ENCODE peak calls at places on chromosome 9, in seven cellular contexts. A is heart right ventricle, M is adrenal gland, J is breast epithelium, O is GM23248, E is HepG2, P is ovary. R is an unnamed sample.

GRCh38 chr9:35686222-35687203 is 3.2 kb downstream of the TPM2 start:
- DNase-seq in A (peak; percentile 45), M (no peak), J (no peak), O (peak; percentile 78), E (no peak), P (no peak), R (no peak)

GRCh38 chr9:84271004-84271886 is 69.3 kb downstream of the SLC28A3 start:
- DNase-seq in A (peak; percentile 16), M (peak; percentile 42), J (no peak), O (peak; percentile 80), E (no peak), P (peak; percentile 35), R (no peak)

GRCh38 chr9:107246259-107247254 is 36.5 kb upstream of the RAD23B start:
- DNase-seq in A (no peak), M (no peak), J (no peak), O (peak; percentile 26), E (no peak), P (no peak), R (no peak)

GRCh38 chr9:37324691-37325490 is 97.6 kb upstream of the GRHPR start:
- DNase-seq in A (no peak), M (no peak), J (no peak), O (no peak), E (no peak), P (no peak), R (no peak)

GRCh38 chr9:136403915-136404800 is 4.2 kb upstream of the SNAPC4 start:
- DNase-seq in A (no peak), M (no peak), J (no peak), O (no peak), E (no peak), P (no peak), R (no peak)

GRCh38 chr9:83406901-83407300 is 131.3 kb downstream of the FRMD3 start:
- DNase-seq in A (no peak), M (peak; percentile 41), J (no peak), O (no peak), E (no peak), P (no peak), R (no peak)

GRCh38 chr9:93680445-93681315 is 104.3 kb downstream of the PHF2 start:
- DNase-seq in A (peak; percentile 3), M (no peak), J (peak; percentile 45), O (no peak), E (no peak), P (no peak), R (peak; percentile 42)

GRCh38 chr9:87479801-87480201 is 17.9 kb upstream of the DAPK1 start:
- DNase-seq in A (peak; percentile 29), M (peak; percentile 50), J (no peak), O (no peak), E (peak; percentile 50), P (no peak), R (no peak)

GRCh38 chr9:36288057-36288456 is 29.8 kb upstream of the GNE start:
- DNase-seq in A (no peak), M (no peak), J (no peak), O (no peak), E (no peak), P (no peak), R (no peak)

GRCh38 chr9:113566011-113566711 is 102.6 kb downstream of the RGS3 start:
- DNase-seq in A (no peak), M (no peak), J (peak; percentile 49), O (peak; percentile 43), E (no peak), P (peak; percentile 24), R (no peak)

GRCh38 chr9:134418354-134418753 is 92.1 kb downstream of the RXRA start:
- DNase-seq in A (peak; percentile 42), M (peak; percentile 86), J (no peak), O (no peak), E (no peak), P (no peak), R (no peak)

GRCh38 chr9:21153688-21154608 is 12.3 kb upstream of the IFNW1 start:
- DNase-seq in A (no peak), M (no peak), J (no peak), O (peak; percentile 39), E (no peak), P (no peak), R (no peak)

GRCh38 chr9:137127301-137128157 is 11.4 kb upstream of the GRIN1 start:
- DNase-seq in A (no peak), M (no peak), J (no peak), O (peak; percentile 41), E (peak; percentile 65), P (no peak), R (peak; percentile 40)

GRCh38 chr9:78677326-78677725 is 380.4 kb downstream of the PSAT1 start:
- DNase-seq in A (no peak), M (no peak), J (no peak), O (peak; percentile 77), E (no peak), P (no peak), R (no peak)

GRCh38 chr9:98329281-98329680 is 73.8 kb upstream of the TBC1D2 start:
- DNase-seq in A (no peak), M (no peak), J (no peak), O (peak; percentile 53), E (no peak), P (no peak), R (no peak)

GRCh38 chr9:27340876-27341540 is 44.1 kb upstream of the EQTN start:
- DNase-seq in A (no peak), M (no peak), J (no peak), O (no peak), E (no peak), P (no peak), R (no peak)

GRCh38 chr9:134671341-134672113 is 29.9 kb downstream of the COL5A1 start:
- DNase-seq in A (no peak), M (no peak), J (no peak), O (peak; percentile 52), E (no peak), P (peak; percentile 8), R (no peak)

GRCh38 chr9:132670359-132670815 is at the start of gene GTF3C4:
- DNase-seq in A (peak; percentile 86), M (peak; percentile 91), J (peak; percentile 82), O (peak; percentile 90), E (no peak), P (peak; percentile 92), R (peak; percentile 85)

GRCh38 chr9:111955048-111955447 is 58.4 kb downstream of the UGCG start:
- DNase-seq in A (no peak), M (no peak), J (no peak), O (no peak), E (no peak), P (no peak), R (no peak)

GRCh38 chr9:23220171-23220570 is 605.9 kb downstream of the ELAVL2 start:
- DNase-seq in A (no peak), M (no peak), J (no peak), O (no peak), E (no peak), P (no peak), R (no peak)

GRCh38 chr9:136773386-136774044 is 9.2 kb upstream of the LCN15 start:
- DNase-seq in A (no peak), M (no peak), J (no peak), O (peak; percentile 42), E (peak; percentile 41), P (no peak), R (no peak)

GRCh38 chr9:37951671-37952579 is 48.0 kb upstream of the SLC25A51 start:
- DNase-seq in A (no peak), M (peak; percentile 37), J (no peak), O (peak; percentile 26), E (peak; percentile 90), P (no peak), R (no peak)

GRCh38 chr9:6681957-6682501 is 36.5 kb upstream of the GLDC start:
- DNase-seq in A (no peak), M (no peak), J (no peak), O (peak; percentile 53), E (no peak), P (peak; percentile 40), R (no peak)

GRCh38 chr9:89810434-89810833 is 205.6 kb downstream of the GADD45G start:
- DNase-seq in A (no peak), M (no peak), J (no peak), O (no peak), E (no peak), P (no peak), R (no peak)

GRCh38 chr9:99357575-99357974 is 135.5 kb downstream of the SEC61B start:
- DNase-seq in A (peak; percentile 76), M (no peak), J (no peak), O (peak; percentile 79), E (no peak), P (no peak), R (no peak)

GRCh38 chr9:128106940-128107259 is 20.6 kb downstream of the PTGES2 start:
- DNase-seq in A (no peak), M (no peak), J (no peak), O (no peak), E (no peak), P (no peak), R (no peak)
- H3K36me3 ChIP-seq in A (peaks cover 76% of the 10 kb centered on the region), M (no peaks in the 10 kb centered on the region), J (peaks cover 8% of the 10 kb centered on the region), O (peaks cover 12% of the 10 kb centered on the region), E (peaks cover 43% of the 10 kb centered on the region), P (no peaks in the 10 kb centered on the region), R (peaks cover 50% of the 10 kb centered on the region)

DNA sequence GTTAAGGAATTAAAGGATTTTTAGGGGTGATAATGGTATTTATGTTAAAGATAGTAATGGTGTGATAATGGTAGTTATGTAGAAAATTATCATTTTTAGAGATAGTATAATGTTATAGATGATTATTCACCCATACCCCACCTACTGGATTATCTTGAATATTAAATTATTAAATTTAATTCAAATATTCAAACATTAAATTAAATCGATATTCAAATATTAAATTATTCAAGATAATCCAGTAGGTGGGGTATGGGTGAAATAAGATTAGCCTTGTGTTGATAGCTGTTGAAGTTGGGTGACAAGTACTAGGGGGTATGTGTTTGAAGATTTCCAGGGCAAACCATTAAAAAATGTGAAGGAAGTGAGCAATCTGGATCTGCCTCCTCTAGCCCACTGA is 15.6 kb downstream of the FAM219A start:
- DNase-seq in A (no peak), M (no peak), J (no peak), O (no peak), E (no peak), P (no peak), R (no peak)
- H3K4me1 ChIP-seq in A (peaks cover 87% of the 10 kb centered on the region), M (no peaks in the 10 kb centered on the region), J (no peaks in the 10 kb centered on the region), O (peaks cover 12% of the 10 kb centered on the region), E (peaks cover 10% of the 10 kb centered on the region), P (no peaks in the 10 kb centered on the region), R (peaks cover 8% of the 10 kb centered on the region)

DNA sequence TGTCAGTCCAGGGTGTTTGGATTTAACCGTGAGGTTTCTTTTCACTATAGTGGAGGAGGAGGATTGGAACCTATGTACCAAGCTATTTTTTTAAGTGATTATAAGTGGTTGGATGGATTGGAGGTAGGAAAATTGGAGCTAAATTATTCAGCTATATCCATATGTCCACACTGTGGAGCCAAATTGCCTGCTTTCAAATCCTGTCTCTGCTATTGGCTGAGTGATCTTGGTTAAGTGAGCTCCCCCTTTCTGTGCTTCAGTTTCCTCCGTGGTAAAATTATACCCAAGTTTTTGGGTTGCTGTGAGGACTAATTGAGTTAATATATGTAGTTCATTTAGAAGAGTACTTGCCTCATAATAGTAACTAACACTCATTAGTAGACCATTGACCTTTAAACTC is 2.5 kb downstream of the CENPP start:
- DNase-seq in A (no peak), M (no peak), J (no peak), O (peak; percentile 82), E (peak; percentile 28), P (no peak), R (no peak)
- H3K4me3 ChIP-seq in A (no peak overlapping the region), M (no peak overlapping the region), J (no peak overlapping the region), O (no peak overlapping the region), E (no peak overlapping the region), P (no peak overlapping the region), R (no peak overlapping the region)

DNA sequence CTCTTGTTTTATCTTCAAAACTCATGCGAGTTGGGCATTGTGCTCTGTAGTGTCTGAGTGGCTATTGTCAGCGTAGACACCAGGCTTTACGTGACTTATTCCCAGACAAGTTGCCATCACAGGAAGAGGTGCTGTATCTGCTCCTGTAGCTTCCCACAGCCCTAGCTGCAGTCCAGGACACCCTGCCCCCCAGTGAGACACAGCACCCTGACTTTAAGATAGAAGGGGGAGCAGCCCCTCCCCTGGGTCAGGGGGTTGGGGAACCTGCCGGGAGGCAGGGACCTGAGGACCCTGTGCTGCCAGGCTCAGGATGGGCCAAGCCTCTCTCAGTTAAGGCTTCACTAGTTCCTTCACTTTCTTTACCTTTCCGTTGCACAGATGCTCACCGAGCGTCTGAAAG is 75.4 kb downstream of the NEK6 start:
- DNase-seq in A (no peak), M (no peak), J (no peak), O (no peak), E (no peak), P (no peak), R (no peak)
- H3K36me3 ChIP-seq in A (peaks cover 77% of the 10 kb centered on the region), M (no peaks in the 10 kb centered on the region), J (peaks cover 4% of the 10 kb centered on the region), O (peaks cover 39% of the 10 kb centered on the region), E (peaks cover 70% of the 10 kb centered on the region), P (no peaks in the 10 kb centered on the region), R (no peaks in the 10 kb centered on the region)

R was measured in CD8-positive, alpha-beta memory T cell.